ENCODE peak calls at places on chromosomes 11 and 22, in seven cellular contexts. U, L, Z, R, B, C and Y are unnamed samples.
A peak's percentile ranks its signal among the peaks of the same experiment; 100 is the strongest.

GRCh38 chr11:73982595-73982989 is at the start of gene UCP2:
- DNase-seq in U (peak; percentile 82), L (no peak), Z (peak; percentile 68), R (peak; percentile 41), B (peak; percentile 82), C (peak; percentile 87), Y (peak; percentile 78)

GRCh38 chr22:34111210-34111824 is 191.0 kb upstream of the LARGE1 start:
- DNase-seq in U (peak; percentile 41), L (no peak), Z (no peak), R (peak; percentile 6), B (peak; percentile 50), C (no peak), Y (peak; percentile 22)

GRCh38 chr11:81026008-81026407 is 1585.2 kb upstream of the TENM4 start:
- DNase-seq in U (no peak), L (no peak), Z (no peak), R (no peak), B (no peak), C (no peak), Y (no peak)

GRCh38 chr11:64163951-64164350 is 2.0 kb downstream of the MACROD1 start:
- DNase-seq in U (no peak), L (no peak), Z (no peak), R (no peak), B (no peak), C (no peak), Y (no peak)

GRCh38 chr11:2134022-2135010 is 4.9 kb downstream of the IGF2 start:
- DNase-seq in U (no peak), L (no peak), Z (no peak), R (no peak), B (no peak), C (peak; percentile 46), Y (no peak)

GRCh38 chr11:79170289-79170688 is 270.5 kb downstream of the TENM4 start:
- DNase-seq in U (no peak), L (no peak), Z (no peak), R (no peak), B (no peak), C (no peak), Y (no peak)

GRCh38 chr11:67213251-67213650 is 53.0 kb upstream of the GRK2 start:
- DNase-seq in U (no peak), L (no peak), Z (no peak), R (no peak), B (peak; percentile 86), C (no peak), Y (no peak)

GRCh38 chr22:37991738-37992442 is 7.5 kb upstream of the SOX10 start:
- DNase-seq in U (no peak), L (no peak), Z (no peak), R (no peak), B (no peak), C (no peak), Y (no peak)

GRCh38 chr11:68343761-68344256 is 31.4 kb downstream of the LRP5 start:
- DNase-seq in U (no peak), L (no peak), Z (no peak), R (no peak), B (no peak), C (peak; percentile 91), Y (no peak)

GRCh38 chr11:117814766-117815261 is 9.7 kb downstream of the FXYD2 start:
- DNase-seq in U (peak; percentile 64), L (no peak), Z (no peak), R (no peak), B (peak; percentile 62), C (peak; percentile 67), Y (peak; percentile 14)

GRCh38 chr11:126839496-126839895 is 161.1 kb downstream of the KIRREL3 start:
- DNase-seq in U (no peak), L (no peak), Z (no peak), R (no peak), B (no peak), C (no peak), Y (no peak)

GRCh38 chr11:63573881-63574855 is 11.0 kb upstream of the PLAAT2 start:
- DNase-seq in U (peak; percentile 96), L (peak; percentile 25), Z (peak; percentile 87), R (peak; percentile 84), B (peak; percentile 63), C (peak; percentile 62), Y (no peak)

GRCh38 chr11:19519344-19519743 is 193.3 kb upstream of the NAV2 start:
- DNase-seq in U (no peak), L (no peak), Z (no peak), R (no peak), B (no peak), C (no peak), Y (no peak)

GRCh38 chr11:101034076-101034475 is 95.5 kb downstream of the PGR start:
- DNase-seq in U (peak; percentile 29), L (no peak), Z (no peak), R (peak; percentile 27), B (no peak), C (no peak), Y (peak; percentile 11)

GRCh38 chr11:6357222-6357621 is 33.1 kb upstream of the SMPD1 start:
- DNase-seq in U (peak; percentile 80), L (peak; percentile 74), Z (peak; percentile 92), R (peak; percentile 95), B (no peak), C (no peak), Y (peak; percentile 88)

GRCh38 chr22:27197618-27198017 is 540.2 kb downstream of the MIAT start:
- DNase-seq in U (no peak), L (no peak), Z (no peak), R (no peak), B (peak; percentile 7), C (no peak), Y (no peak)

GRCh38 chr22:27195104-27195503 is 537.7 kb downstream of the MIAT start:
- DNase-seq in U (no peak), L (no peak), Z (no peak), R (peak; percentile 70), B (no peak), C (no peak), Y (no peak)

GRCh38 chr22:27195516-27195915 is 538.1 kb downstream of the MIAT start:
- DNase-seq in U (no peak), L (no peak), Z (no peak), R (no peak), B (no peak), C (no peak), Y (no peak)

GRCh38 chr22:27197071-27197470 is 539.7 kb downstream of the MIAT start:
- DNase-seq in U (no peak), L (no peak), Z (no peak), R (no peak), B (no peak), C (no peak), Y (no peak)

GRCh38 chr22:27196483-27196882 is 539.1 kb downstream of the MIAT start:
- DNase-seq in U (no peak), L (no peak), Z (no peak), R (no peak), B (peak; percentile 6), C (no peak), Y (no peak)
- H3K4me3 ChIP-seq in U (no peak overlapping the region), L (no peak overlapping the region), Z (no peak overlapping the region), R (no peak overlapping the region), B (no peak overlapping the region), C (no peak overlapping the region), Y (no peak overlapping the region)

GRCh38 chr22:48572951-48573350 is 1254.7 kb downstream of the BRD1 start:
- DNase-seq in U (no peak), L (no peak), Z (no peak), R (no peak), B (no peak), C (no peak), Y (no peak)

GRCh38 chr22:48573766-48574165 is 1253.9 kb downstream of the BRD1 start:
- DNase-seq in U (no peak), L (no peak), Z (no peak), R (no peak), B (no peak), C (no peak), Y (no peak)

GRCh38 chr22:48576333-48577013 is 1251.2 kb downstream of the BRD1 start:
- DNase-seq in U (no peak), L (no peak), Z (no peak), R (no peak), B (no peak), C (no peak), Y (no peak)

GRCh38 chr22:48575567-48576332 is 1251.9 kb downstream of the BRD1 start:
- DNase-seq in U (no peak), L (no peak), Z (no peak), R (no peak), B (no peak), C (no peak), Y (no peak)

DNA sequence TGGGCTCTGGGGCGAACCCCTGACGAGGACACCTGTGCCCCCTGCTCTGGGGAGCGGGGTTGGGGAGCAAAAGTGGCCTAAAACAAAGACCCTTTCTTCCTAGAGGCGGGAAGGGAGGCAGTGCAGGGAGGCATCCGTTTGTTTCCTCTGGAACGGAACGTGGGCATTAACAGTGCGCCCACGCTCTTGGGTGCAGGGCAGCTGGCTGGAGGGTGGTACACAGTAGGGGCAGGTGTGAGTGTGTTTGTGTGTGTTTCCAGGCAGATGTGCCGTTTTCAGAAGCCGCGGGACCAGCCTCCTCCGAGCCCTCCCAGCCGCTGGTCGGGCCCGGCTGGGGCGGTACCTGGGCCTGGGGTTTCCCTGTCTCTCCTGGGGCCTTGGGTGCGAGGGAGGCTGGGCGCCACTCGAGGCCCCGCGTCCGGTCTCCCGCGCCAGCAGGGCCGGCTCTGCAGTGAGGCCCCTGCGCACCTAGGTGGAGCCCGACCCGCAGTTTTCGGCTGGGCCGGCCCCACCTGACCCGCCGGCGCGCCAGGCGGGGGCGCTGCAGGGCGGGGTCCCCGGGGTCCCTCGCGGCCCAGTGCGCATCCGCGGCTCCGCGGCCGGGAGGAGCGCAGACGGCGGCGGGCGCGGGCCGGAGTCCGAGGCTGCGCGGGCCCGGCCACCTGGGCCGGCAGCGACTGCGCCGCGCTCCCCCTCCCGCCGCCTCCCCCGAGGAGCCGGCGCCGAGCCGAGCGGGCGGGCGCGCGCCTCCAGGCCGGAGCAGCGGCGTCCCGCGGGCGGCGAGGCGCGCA is 1252.7 kb downstream of the BRD1 start:
- DNase-seq in U (peak; percentile 5), L (no peak), Z (no peak), R (no peak), B (no peak), C (no peak), Y (no peak)
- TF ChIP-seq CTCF in U (no peak), L (peak; percentile 16), Z (peak; percentile 19), R (no peak), B (no peak), C (peak; percentile 57), Y (no peak)

GRCh38 chr22:23531966-23532735 is 47.9 kb downstream of the IGLL1 start:
- DNase-seq in U (no peak), L (no peak), Z (no peak), R (no peak), B (no peak), C (peak; percentile 46), Y (no peak)

GRCh38 chr22:23534201-23534850 is 45.8 kb downstream of the IGLL1 start:
- DNase-seq in U (no peak), L (no peak), Z (no peak), R (no peak), B (no peak), C (peak; percentile 39), Y (no peak)

GRCh38 chr22:23533771-23534191 is 46.3 kb downstream of the IGLL1 start:
- DNase-seq in U (no peak), L (no peak), Z (no peak), R (no peak), B (no peak), C (no peak), Y (no peak)

GRCh38 chr22:23532756-23533155 is 47.3 kb downstream of the IGLL1 start:
- DNase-seq in U (no peak), L (no peak), Z (no peak), R (no peak), B (no peak), C (peak; percentile 31), Y (no peak)

GRCh38 chr22:23533328-23533762 is 46.7 kb downstream of the IGLL1 start:
- DNase-seq in U (peak; percentile 62), L (no peak), Z (peak; percentile 7), R (no peak), B (peak; percentile 70), C (peak; percentile 35), Y (peak; percentile 47)
- H3K4me3 ChIP-seq in U (no peak overlapping the region), L (no peak overlapping the region), Z (no peak overlapping the region), R (no peak overlapping the region), B (no peak overlapping the region), C (no peak overlapping the region), Y (no peak overlapping the region)

GRCh38 chr11:58133329-58134076 is 8.2 kb upstream of the OR9I1 start:
- DNase-seq in U (no peak), L (no peak), Z (no peak), R (no peak), B (no peak), C (no peak), Y (peak; percentile 32)
- TF ChIP-seq CTCF in U (no peak), L (no peak), Z (no peak), R (no peak), B (no peak), C (no peak), Y (no peak)